ENCODE peak calls at places on chromosome 19, in five cellular contexts. One of them, this sample, is unnamed.
A peak's percentile ranks its signal among the peaks of the same experiment; 100 is the strongest.

GRCh38 chr19:34368338-34368737 is 3.3 kb downstream of the GPI start:
- DNase-seq in lower leg skin: no peak
- DNase-seq in AG09309: no peak
- DNase-seq in RWPE2: no peak
- DNase-seq in brain microvascular endothelial cell: no peak
- DNase-seq in this sample: no peak

GRCh38 chr19:55484571-55485438 is at the start of gene NAT14:
- DNase-seq in brain microvascular endothelial cell: no peak
- DNase-seq in AG09309: no peak
- DNase-seq in lower leg skin: no peak
- DNase-seq in RWPE2: peak; percentile 75
- DNase-seq in this sample: peak; percentile 97

GRCh38 chr19:34428549-34429285 is 536 bp downstream of the UBA2 start:
- DNase-seq in lower leg skin: peak; percentile 84
- DNase-seq in RWPE2: no peak
- DNase-seq in AG09309: no peak
- DNase-seq in brain microvascular endothelial cell: no peak
- DNase-seq in this sample: peak; percentile 65

GRCh38 chr19:51572908-51573307 is 1.8 kb downstream of the ZNF175 start:
- DNase-seq in lower leg skin: no peak
- DNase-seq in RWPE2: no peak
- DNase-seq in brain microvascular endothelial cell: peak; percentile 84
- DNase-seq in AG09309: peak; percentile 20
- DNase-seq in this sample: no peak

GRCh38 chr19:6768236-6768785 is 1.1 kb upstream of the SH2D3A start:
- DNase-seq in RWPE2: no peak
- DNase-seq in lower leg skin: no peak
- DNase-seq in brain microvascular endothelial cell: no peak
- DNase-seq in AG09309: no peak
- DNase-seq in this sample: no peak

GRCh38 chr19:57282011-57282636 is 1.8 kb downstream of the ZNF460 start:
- DNase-seq in lower leg skin: no peak
- DNase-seq in RWPE2: no peak
- DNase-seq in AG09309: no peak
- DNase-seq in brain microvascular endothelial cell: no peak
- DNase-seq in this sample: peak; percentile 40

GRCh38 chr19:45061965-45062364 is 14.3 kb downstream of the ZNF296 start:
- DNase-seq in AG09309: no peak
- DNase-seq in RWPE2: no peak
- DNase-seq in lower leg skin: no peak
- DNase-seq in brain microvascular endothelial cell: no peak
- DNase-seq in this sample: no peak

GRCh38 chr19:46731584-46731983 is 14.3 kb upstream of the FKRP start:
- DNase-seq in lower leg skin: no peak
- DNase-seq in brain microvascular endothelial cell: peak; percentile 51
- DNase-seq in AG09309: no peak
- DNase-seq in RWPE2: no peak
- DNase-seq in this sample: no peak

GRCh38 chr19:58129284-58129683 is 21.3 kb downstream of the ZNF329 start:
- DNase-seq in RWPE2: no peak
- DNase-seq in AG09309: no peak
- DNase-seq in brain microvascular endothelial cell: no peak
- DNase-seq in lower leg skin: no peak
- DNase-seq in this sample: no peak

GRCh38 chr19:35596366-35596999 is 10.5 kb downstream of the PMIS2 start:
- DNase-seq in AG09309: no peak
- DNase-seq in RWPE2: no peak
- DNase-seq in brain microvascular endothelial cell: no peak
- DNase-seq in lower leg skin: no peak
- DNase-seq in this sample: peak; percentile 82

GRCh38 chr19:53467138-53467502 is 413 bp upstream of the ZNF813 start:
- DNase-seq in AG09309: no peak
- DNase-seq in RWPE2: no peak
- DNase-seq in brain microvascular endothelial cell: no peak
- DNase-seq in lower leg skin: peak; percentile 85
- DNase-seq in this sample: peak; percentile 24

GRCh38 chr19:18173054-18173571 is 500 bp upstream of the IFI30 start:
- DNase-seq in RWPE2: no peak
- DNase-seq in brain microvascular endothelial cell: no peak
- DNase-seq in lower leg skin: peak; percentile 92
- DNase-seq in AG09309: no peak
- DNase-seq in this sample: no peak

GRCh38 chr19:46935066-46935663 is 74.4 kb downstream of the ARHGAP35 start:
- DNase-seq in brain microvascular endothelial cell: no peak
- DNase-seq in AG09309: no peak
- DNase-seq in RWPE2: no peak
- DNase-seq in lower leg skin: no peak
- DNase-seq in this sample: no peak

GRCh38 chr19:43467730-43468129 is 2.3 kb upstream of the LYPD3 start:
- DNase-seq in RWPE2: no peak
- DNase-seq in brain microvascular endothelial cell: peak; percentile 37
- DNase-seq in AG09309: no peak
- DNase-seq in lower leg skin: no peak
- DNase-seq in this sample: no peak

GRCh38 chr19:7552781-7553180 is 17.3 kb downstream of the PNPLA6 start:
- DNase-seq in brain microvascular endothelial cell: no peak
- DNase-seq in lower leg skin: no peak
- DNase-seq in AG09309: no peak
- DNase-seq in RWPE2: no peak
- DNase-seq in this sample: peak; percentile 72

GRCh38 chr19:17854061-17854460 is 5.6 kb upstream of the RPL18A start:
- DNase-seq in AG09309: no peak
- DNase-seq in brain microvascular endothelial cell: no peak
- DNase-seq in RWPE2: no peak
- DNase-seq in lower leg skin: no peak
- DNase-seq in this sample: no peak

GRCh38 chr19:46616631-46617322 is 8.1 kb downstream of the PTGIR start:
- DNase-seq in brain microvascular endothelial cell: no peak
- DNase-seq in lower leg skin: no peak
- DNase-seq in AG09309: no peak
- DNase-seq in RWPE2: no peak
- DNase-seq in this sample: peak; percentile 63

GRCh38 chr19:32876919-32877285 is 7.3 kb upstream of the SLC7A9 start:
- DNase-seq in brain microvascular endothelial cell: peak; percentile 75
- DNase-seq in RWPE2: no peak
- DNase-seq in AG09309: peak; percentile 82
- DNase-seq in lower leg skin: peak; percentile 31
- DNase-seq in this sample: peak; percentile 6

GRCh38 chr19:374183-374885 is 29.7 kb upstream of the MIER2 start:
- DNase-seq in brain microvascular endothelial cell: no peak
- DNase-seq in lower leg skin: peak; percentile 82
- DNase-seq in RWPE2: no peak
- DNase-seq in AG09309: no peak
- DNase-seq in this sample: no peak

GRCh38 chr19:36771275-36772231 is 1.1 kb downstream of the ZNF850 start:
- DNase-seq in RWPE2: peak; percentile 63
- DNase-seq in brain microvascular endothelial cell: peak; percentile 97
- DNase-seq in AG09309: peak; percentile 18
- DNase-seq in lower leg skin: peak; percentile 88
- DNase-seq in this sample: peak; percentile 69

GRCh38 chr19:46271488-46272197 is 25.2 kb upstream of the HIF3A start:
- DNase-seq in AG09309: peak; percentile 40
- DNase-seq in lower leg skin: no peak
- DNase-seq in brain microvascular endothelial cell: peak; percentile 91
- DNase-seq in RWPE2: no peak
- DNase-seq in this sample: no peak

GRCh38 chr19:46714523-46715106 is 2.3 kb downstream of the PRKD2 start:
- DNase-seq in RWPE2: no peak
- DNase-seq in lower leg skin: no peak
- DNase-seq in AG09309: no peak
- DNase-seq in brain microvascular endothelial cell: no peak
- DNase-seq in this sample: peak; percentile 90

GRCh38 chr19:46487802-46488445 is 7.7 kb downstream of the PNMA8B start:
- DNase-seq in RWPE2: peak; percentile 71
- DNase-seq in brain microvascular endothelial cell: peak; percentile 42
- DNase-seq in AG09309: no peak
- DNase-seq in lower leg skin: peak; percentile 96
- DNase-seq in this sample: peak; percentile 86

GRCh38 chr19:38842439-38843174 is 7.2 kb downstream of the HNRNPL start:
- DNase-seq in brain microvascular endothelial cell: no peak
- DNase-seq in AG09309: no peak
- DNase-seq in lower leg skin: no peak
- DNase-seq in RWPE2: no peak
- DNase-seq in this sample: no peak

GRCh38 chr19:53903055-53903680 is 5.9 kb upstream of the CACNG7 start:
- DNase-seq in brain microvascular endothelial cell: no peak
- DNase-seq in lower leg skin: no peak
- DNase-seq in AG09309: no peak
- DNase-seq in RWPE2: no peak
- DNase-seq in this sample: peak; percentile 64

GRCh38 chr19:57314146-57314545 is 6.1 kb upstream of the ZNF543 start:
- DNase-seq in RWPE2: no peak
- DNase-seq in lower leg skin: no peak
- DNase-seq in brain microvascular endothelial cell: no peak
- DNase-seq in AG09309: no peak
- DNase-seq in this sample: no peak

GRCh38 chr19:17323973-17324327 is 10.7 kb downstream of the ANO8 start:
- DNase-seq in RWPE2: no peak
- DNase-seq in lower leg skin: no peak
- DNase-seq in brain microvascular endothelial cell: no peak
- DNase-seq in AG09309: no peak
- DNase-seq in this sample: peak; percentile 72

GRCh38 chr19:48877900-48878218 is 5.6 kb downstream of the PPP1R15A start:
- DNase-seq in AG09309: no peak
- DNase-seq in brain microvascular endothelial cell: no peak
- DNase-seq in lower leg skin: no peak
- DNase-seq in RWPE2: no peak
- DNase-seq in this sample: no peak

GRCh38 chr19:48635263-48635965 is 1.8 kb downstream of the DBP start:
- DNase-seq in lower leg skin: peak; percentile 94
- DNase-seq in AG09309: no peak
- DNase-seq in brain microvascular endothelial cell: no peak
- DNase-seq in RWPE2: no peak
- DNase-seq in this sample: peak; percentile 93

GRCh38 chr19:13890136-13890535 is 13.2 kb downstream of the NANOS3 start:
- DNase-seq in brain microvascular endothelial cell: no peak
- DNase-seq in RWPE2: no peak
- DNase-seq in lower leg skin: no peak
- DNase-seq in AG09309: no peak
- DNase-seq in this sample: no peak

GRCh38 chr19:58538257-58539168 is 5.4 kb upstream of the TRIM28 start:
- DNase-seq in AG09309: no peak
- DNase-seq in brain microvascular endothelial cell: no peak
- DNase-seq in lower leg skin: peak; percentile 87
- DNase-seq in RWPE2: no peak
- DNase-seq in this sample: no peak

GRCh38 chr19:46970815-46971214 is 48.8 kb upstream of the NPAS1 start:
- DNase-seq in AG09309: peak; percentile 94
- DNase-seq in RWPE2: no peak
- DNase-seq in lower leg skin: no peak
- DNase-seq in brain microvascular endothelial cell: peak; percentile 93
- DNase-seq in this sample: no peak

GRCh38 chr19:36939153-36939552 is 23.0 kb downstream of the ZNF568 start:
- DNase-seq in AG09309: no peak
- DNase-seq in brain microvascular endothelial cell: no peak
- DNase-seq in lower leg skin: no peak
- DNase-seq in RWPE2: no peak
- DNase-seq in this sample: no peak

GRCh38 chr19:57002195-57002601 is 117.6 kb upstream of the USP29 start:
- DNase-seq in AG09309: no peak
- DNase-seq in lower leg skin: no peak
- DNase-seq in brain microvascular endothelial cell: no peak
- DNase-seq in RWPE2: no peak
- DNase-seq in this sample: no peak

GRCh38 chr19:18865973-18866799 is 29.8 kb downstream of the CERS1 start:
- DNase-seq in AG09309: no peak
- DNase-seq in brain microvascular endothelial cell: peak; percentile 31
- DNase-seq in RWPE2: peak; percentile 51
- DNase-seq in lower leg skin: no peak
- DNase-seq in this sample: peak; percentile 91

GRCh38 chr19:11295665-11296245 is at the start of gene TSPAN16:
- DNase-seq in AG09309: no peak
- DNase-seq in RWPE2: no peak
- DNase-seq in lower leg skin: no peak
- DNase-seq in brain microvascular endothelial cell: no peak
- DNase-seq in this sample: no peak
- TF ChIP-seq CTCF in AG09309: no peak
- TF ChIP-seq CTCF in RWPE2: no peak
- TF ChIP-seq CTCF in lower leg skin: no peak
- TF ChIP-seq CTCF in brain microvascular endothelial cell: peak; percentile 9
- TF ChIP-seq CTCF in this sample: no peak

GRCh38 chr19:9586764-9587163 is 2.5 kb upstream of the ZNF121 start:
- DNase-seq in lower leg skin: peak; percentile 91
- DNase-seq in AG09309: no peak
- DNase-seq in brain microvascular endothelial cell: peak; percentile 54
- DNase-seq in RWPE2: no peak
- DNase-seq in this sample: peak; percentile 54
- TF ChIP-seq CTCF in lower leg skin: no peak
- TF ChIP-seq CTCF in AG09309: peak; percentile 73
- TF ChIP-seq CTCF in brain microvascular endothelial cell: peak; percentile 80
- TF ChIP-seq CTCF in RWPE2: peak; percentile 95
- TF ChIP-seq CTCF in this sample: peak; percentile 81

DNA sequence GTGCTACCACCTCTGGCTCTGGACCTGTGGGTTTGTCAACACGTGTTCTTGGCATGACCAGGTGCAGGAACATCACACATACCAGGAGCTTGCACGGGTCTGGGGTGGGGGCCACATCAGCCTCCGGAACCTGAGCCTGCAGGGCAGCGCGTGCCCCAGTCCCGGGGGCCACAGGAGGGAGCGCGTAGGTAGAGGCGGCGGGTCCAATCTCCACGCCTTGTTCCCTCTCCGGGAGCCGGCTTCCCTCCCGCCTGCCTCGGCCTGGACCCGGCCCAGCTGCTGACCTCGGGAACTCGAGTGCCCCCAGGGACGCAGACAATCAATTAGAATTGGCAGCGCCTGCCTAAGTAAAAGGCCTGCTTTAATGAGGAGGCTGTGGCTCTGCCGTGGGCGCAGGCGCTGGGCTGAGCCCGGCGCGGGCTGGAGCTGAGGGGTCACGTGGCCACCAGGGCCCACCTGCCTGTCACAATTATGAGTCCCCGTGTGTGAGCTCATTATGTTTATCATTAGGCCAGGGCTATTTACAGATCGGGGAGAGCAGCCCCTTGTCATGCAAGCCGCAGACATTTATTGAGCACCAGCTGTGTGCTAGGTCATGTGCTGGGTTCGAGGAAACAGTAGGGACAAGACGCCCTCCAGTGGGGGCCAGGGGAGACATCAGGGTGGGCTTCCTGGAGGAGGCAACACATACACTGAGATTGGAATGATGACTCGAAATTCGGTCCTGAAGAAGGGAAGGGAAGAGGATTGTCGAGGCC is 32.2 kb upstream of the TNFAIP8L1 start:
- DNase-seq in RWPE2: no peak
- DNase-seq in AG09309: no peak
- DNase-seq in lower leg skin: no peak
- DNase-seq in brain microvascular endothelial cell: no peak
- DNase-seq in this sample: no peak
- TF ChIP-seq CTCF in RWPE2: no peak
- TF ChIP-seq CTCF in AG09309: no peak
- TF ChIP-seq CTCF in lower leg skin: no peak
- TF ChIP-seq CTCF in brain microvascular endothelial cell: no peak
- TF ChIP-seq CTCF in this sample: no peak

GRCh38 chr19:30498707-30499106 is 126.5 kb downstream of the ZNF536 start:
- DNase-seq in RWPE2: no peak
- DNase-seq in AG09309: no peak
- DNase-seq in brain microvascular endothelial cell: no peak
- DNase-seq in lower leg skin: no peak
- DNase-seq in this sample: no peak
- TF ChIP-seq CTCF in RWPE2: no peak
- TF ChIP-seq CTCF in AG09309: no peak
- TF ChIP-seq CTCF in brain microvascular endothelial cell: no peak
- TF ChIP-seq CTCF in lower leg skin: no peak
- TF ChIP-seq CTCF in this sample: no peak

GRCh38 chr19:23817519-23817918 is 58.8 kb upstream of the ZNF681 start:
- DNase-seq in lower leg skin: no peak
- DNase-seq in RWPE2: no peak
- DNase-seq in AG09309: no peak
- DNase-seq in brain microvascular endothelial cell: peak; percentile 5
- DNase-seq in this sample: no peak
- TF ChIP-seq CTCF in lower leg skin: no peak
- TF ChIP-seq CTCF in RWPE2: peak; percentile 23
- TF ChIP-seq CTCF in AG09309: peak; percentile 41
- TF ChIP-seq CTCF in brain microvascular endothelial cell: peak; percentile 61
- TF ChIP-seq CTCF in this sample: peak; percentile 46